ENCODE peak calls at places on chromosome 20, in five cellular contexts. One of them, this sample, is unnamed.

GRCh38 chr20:24100370-24101011 is 111.9 kb upstream of the GGTLC1 start:
- DNase-seq in brain microvascular endothelial cell: peak
- DNase-seq in lower leg skin: peak
- DNase-seq in adrenal gland: peak
- DNase-seq in right lobe of liver: no peak
- DNase-seq in this sample: peak

GRCh38 chr20:26324177-26324576 is 627.5 kb upstream of the ZNF337 start:
- DNase-seq in brain microvascular endothelial cell: no peak
- DNase-seq in lower leg skin: no peak
- DNase-seq in adrenal gland: no peak
- DNase-seq in right lobe of liver: no peak
- DNase-seq in this sample: no peak

GRCh38 chr20:46401478-46401860 is 4.9 kb downstream of the ELMO2 start:
- DNase-seq in brain microvascular endothelial cell: no peak
- DNase-seq in lower leg skin: no peak
- DNase-seq in adrenal gland: no peak
- DNase-seq in right lobe of liver: no peak
- DNase-seq in this sample: no peak

GRCh38 chr20:53061305-53061704 is 89.1 kb downstream of the TSHZ2 start:
- DNase-seq in brain microvascular endothelial cell: no peak
- DNase-seq in lower leg skin: no peak
- DNase-seq in adrenal gland: no peak
- DNase-seq in right lobe of liver: no peak
- DNase-seq in this sample: no peak

GRCh38 chr20:49559411-49560081 is 8.4 kb downstream of the PTGIS start:
- DNase-seq in brain microvascular endothelial cell: no peak
- DNase-seq in lower leg skin: peak
- DNase-seq in adrenal gland: no peak
- DNase-seq in right lobe of liver: no peak
- DNase-seq in this sample: no peak

GRCh38 chr20:55160996-55161395 is 685.6 kb downstream of the DOK5 start:
- DNase-seq in brain microvascular endothelial cell: no peak
- DNase-seq in lower leg skin: no peak
- DNase-seq in adrenal gland: no peak
- DNase-seq in right lobe of liver: no peak
- DNase-seq in this sample: no peak

GRCh38 chr20:17023036-17023435 is 203.8 kb upstream of the PCSK2 start:
- DNase-seq in brain microvascular endothelial cell: no peak
- DNase-seq in lower leg skin: no peak
- DNase-seq in adrenal gland: no peak
- DNase-seq in right lobe of liver: no peak
- DNase-seq in this sample: no peak

GRCh38 chr20:35302421-35303335 is 10.5 kb upstream of the FAM83C start:
- DNase-seq in brain microvascular endothelial cell: peak
- DNase-seq in lower leg skin: no peak
- DNase-seq in adrenal gland: no peak
- DNase-seq in right lobe of liver: no peak
- DNase-seq in this sample: no peak

GRCh38 chr20:56440346-56441007 is 27.9 kb upstream of the RTF2 start:
- DNase-seq in brain microvascular endothelial cell: no peak
- DNase-seq in lower leg skin: peak
- DNase-seq in adrenal gland: no peak
- DNase-seq in right lobe of liver: no peak
- DNase-seq in this sample: no peak

GRCh38 chr20:40251284-40251932 is 437.6 kb downstream of the MAFB start:
- DNase-seq in brain microvascular endothelial cell: peak
- DNase-seq in lower leg skin: no peak
- DNase-seq in adrenal gland: peak
- DNase-seq in right lobe of liver: peak
- DNase-seq in this sample: no peak

GRCh38 chr20:34014878-34015277 is 21.2 kb downstream of the RALY start:
- DNase-seq in brain microvascular endothelial cell: no peak
- DNase-seq in lower leg skin: no peak
- DNase-seq in adrenal gland: no peak
- DNase-seq in right lobe of liver: no peak
- DNase-seq in this sample: no peak

GRCh38 chr20:47063407-47063806 is 168.8 kb downstream of the EYA2 start:
- DNase-seq in brain microvascular endothelial cell: no peak
- DNase-seq in lower leg skin: no peak
- DNase-seq in adrenal gland: no peak
- DNase-seq in right lobe of liver: no peak
- DNase-seq in this sample: no peak

GRCh38 chr20:4684837-4685413 is 36.8 kb upstream of the PRND start:
- DNase-seq in brain microvascular endothelial cell: peak
- DNase-seq in lower leg skin: peak
- DNase-seq in adrenal gland: no peak
- DNase-seq in right lobe of liver: no peak
- DNase-seq in this sample: no peak

GRCh38 chr20:13995841-13996240 is 525 bp downstream of the MACROD2 start:
- DNase-seq in brain microvascular endothelial cell: no peak
- DNase-seq in lower leg skin: no peak
- DNase-seq in adrenal gland: peak
- DNase-seq in right lobe of liver: peak
- DNase-seq in this sample: peak

GRCh38 chr20:57025261-57025660 is 241.2 kb downstream of the BMP7 start:
- DNase-seq in brain microvascular endothelial cell: no peak
- DNase-seq in lower leg skin: no peak
- DNase-seq in adrenal gland: no peak
- DNase-seq in right lobe of liver: no peak
- DNase-seq in this sample: no peak

GRCh38 chr20:46036370-46036769 is 7.4 kb downstream of the SLC12A5 start:
- DNase-seq in brain microvascular endothelial cell: no peak
- DNase-seq in lower leg skin: no peak
- DNase-seq in adrenal gland: no peak
- DNase-seq in right lobe of liver: no peak
- DNase-seq in this sample: no peak

GRCh38 chr20:15911557-15911956 is 661.7 kb downstream of the KIF16B start:
- DNase-seq in brain microvascular endothelial cell: no peak
- DNase-seq in lower leg skin: no peak
- DNase-seq in adrenal gland: no peak
- DNase-seq in right lobe of liver: no peak
- DNase-seq in this sample: no peak

GRCh38 chr20:13105864-13106457 is 97.2 kb downstream of the SPTLC3 start:
- DNase-seq in brain microvascular endothelial cell: peak
- DNase-seq in lower leg skin: no peak
- DNase-seq in adrenal gland: no peak
- DNase-seq in right lobe of liver: no peak
- DNase-seq in this sample: no peak

DNA sequence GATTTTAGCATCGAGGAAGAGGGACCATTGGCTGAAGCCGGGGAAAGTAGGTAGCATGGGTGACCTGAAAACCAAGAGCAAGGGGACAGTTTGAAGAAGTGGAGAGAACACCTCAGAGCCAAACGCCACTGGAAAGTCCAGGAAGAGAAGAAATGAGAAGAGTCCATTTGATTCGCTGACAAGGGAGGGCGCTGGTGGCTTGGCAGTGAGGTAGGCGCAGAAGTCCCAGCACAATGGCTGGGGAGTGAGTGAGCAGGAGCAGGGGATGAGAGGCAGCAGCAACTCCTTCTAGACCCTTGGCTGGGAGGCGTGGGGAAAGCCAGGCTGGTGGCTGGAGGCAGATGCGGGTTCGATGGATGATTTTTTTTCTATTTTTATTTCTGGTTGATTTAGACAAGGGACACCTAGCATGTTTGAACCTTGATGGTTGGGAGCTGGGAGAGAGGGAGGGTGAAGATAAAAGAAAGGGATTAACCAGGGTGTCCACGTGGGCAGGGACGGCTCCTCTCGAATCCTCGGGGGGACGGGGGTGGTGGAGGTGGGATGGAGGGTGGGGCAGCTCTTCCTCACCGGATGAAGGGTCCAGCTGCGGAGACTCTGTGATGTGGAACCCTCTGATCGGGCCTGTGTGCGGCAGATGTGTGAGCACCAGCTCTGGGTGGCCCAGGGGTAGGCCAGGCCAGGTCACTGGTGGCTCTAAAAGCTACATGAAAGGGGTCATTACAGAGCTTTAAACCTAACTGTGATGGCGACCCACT is 164.2 kb downstream of the NFATC2 start:
- DNase-seq in brain microvascular endothelial cell: no peak
- DNase-seq in lower leg skin: no peak
- DNase-seq in adrenal gland: no peak
- DNase-seq in right lobe of liver: no peak
- DNase-seq in this sample: no peak
- TF ChIP-seq CTCF in brain microvascular endothelial cell: peak
- TF ChIP-seq CTCF in lower leg skin: no peak
- TF ChIP-seq CTCF in adrenal gland: no peak
- TF ChIP-seq CTCF in right lobe of liver: peak
- TF ChIP-seq CTCF in this sample: peak

DNA sequence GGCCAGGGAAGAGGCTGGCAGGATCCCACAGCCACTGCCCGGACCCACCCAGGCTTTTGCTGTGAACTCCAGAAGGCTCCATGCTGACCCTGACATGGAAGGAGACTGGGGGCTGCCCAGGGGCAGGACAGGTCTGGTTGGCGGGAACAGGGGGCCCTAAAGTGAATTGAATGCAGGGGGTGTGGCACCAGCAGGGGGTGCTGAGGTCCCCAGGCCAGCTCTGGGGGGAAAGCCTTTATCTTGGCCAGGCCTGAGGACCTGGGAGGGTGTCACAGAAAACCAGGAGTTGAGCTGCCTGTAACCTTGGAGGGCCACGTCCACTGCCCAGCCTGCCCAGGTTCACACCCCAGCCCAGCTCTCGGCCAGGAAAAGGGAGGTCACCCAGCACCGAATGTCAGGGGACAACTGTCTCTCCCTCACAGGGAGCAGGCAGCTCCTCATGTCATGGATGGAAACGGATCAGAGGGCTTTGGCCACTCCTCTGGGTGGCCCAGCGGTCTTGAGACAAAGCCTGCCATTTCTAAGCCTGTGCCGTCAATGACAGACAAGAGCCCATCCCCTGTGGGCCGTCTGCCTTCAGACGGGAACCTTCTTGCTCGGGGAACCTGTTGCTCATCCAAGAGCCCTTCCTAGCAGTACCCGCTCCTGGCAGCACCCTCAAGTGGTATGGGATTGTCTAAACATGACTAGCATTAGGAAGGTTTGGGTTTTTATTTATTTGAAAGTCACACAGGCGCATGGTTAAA is 2.9 kb upstream of the YTHDF1 start:
- DNase-seq in brain microvascular endothelial cell: no peak
- DNase-seq in lower leg skin: no peak
- DNase-seq in adrenal gland: no peak
- DNase-seq in right lobe of liver: no peak
- DNase-seq in this sample: no peak
- TF ChIP-seq CTCF in brain microvascular endothelial cell: peak
- TF ChIP-seq CTCF in lower leg skin: no peak
- TF ChIP-seq CTCF in adrenal gland: no peak
- TF ChIP-seq CTCF in right lobe of liver: no peak
- TF ChIP-seq CTCF in this sample: no peak

DNA sequence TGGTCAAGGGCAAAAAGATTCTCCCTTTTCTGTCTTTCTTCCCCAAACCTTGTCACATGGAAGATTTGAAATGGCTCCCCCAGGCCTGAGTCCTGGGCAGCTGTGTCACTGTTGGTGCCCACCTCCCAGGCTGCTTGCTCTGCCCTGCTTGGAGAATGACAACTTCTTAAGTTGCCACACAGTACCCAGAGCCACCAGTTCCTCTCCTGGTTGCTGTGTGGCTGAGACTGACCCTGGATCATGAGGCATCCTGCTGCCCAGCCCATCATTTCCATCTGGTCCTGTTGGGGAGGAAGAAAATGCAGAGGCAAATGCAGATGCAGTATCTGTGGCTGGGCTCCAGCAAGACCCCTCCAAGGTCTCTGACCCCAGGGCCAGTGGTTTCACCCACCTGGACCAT is 113.7 kb downstream of the PHACTR3 start:
- DNase-seq in brain microvascular endothelial cell: no peak
- DNase-seq in lower leg skin: no peak
- DNase-seq in adrenal gland: no peak
- DNase-seq in right lobe of liver: no peak
- DNase-seq in this sample: no peak
- TF ChIP-seq CTCF in brain microvascular endothelial cell: no peak
- TF ChIP-seq CTCF in lower leg skin: no peak
- TF ChIP-seq CTCF in adrenal gland: no peak
- TF ChIP-seq CTCF in right lobe of liver: no peak
- TF ChIP-seq CTCF in this sample: no peak

GRCh38 chr20:25299801-25300200 is 51.9 kb downstream of the PYGB start:
- DNase-seq in brain microvascular endothelial cell: peak
- DNase-seq in lower leg skin: no peak
- DNase-seq in adrenal gland: no peak
- DNase-seq in right lobe of liver: no peak
- DNase-seq in this sample: no peak
- TF ChIP-seq CTCF in brain microvascular endothelial cell: peak
- TF ChIP-seq CTCF in lower leg skin: no peak
- TF ChIP-seq CTCF in adrenal gland: no peak
- TF ChIP-seq CTCF in right lobe of liver: no peak
- TF ChIP-seq CTCF in this sample: no peak

DNA sequence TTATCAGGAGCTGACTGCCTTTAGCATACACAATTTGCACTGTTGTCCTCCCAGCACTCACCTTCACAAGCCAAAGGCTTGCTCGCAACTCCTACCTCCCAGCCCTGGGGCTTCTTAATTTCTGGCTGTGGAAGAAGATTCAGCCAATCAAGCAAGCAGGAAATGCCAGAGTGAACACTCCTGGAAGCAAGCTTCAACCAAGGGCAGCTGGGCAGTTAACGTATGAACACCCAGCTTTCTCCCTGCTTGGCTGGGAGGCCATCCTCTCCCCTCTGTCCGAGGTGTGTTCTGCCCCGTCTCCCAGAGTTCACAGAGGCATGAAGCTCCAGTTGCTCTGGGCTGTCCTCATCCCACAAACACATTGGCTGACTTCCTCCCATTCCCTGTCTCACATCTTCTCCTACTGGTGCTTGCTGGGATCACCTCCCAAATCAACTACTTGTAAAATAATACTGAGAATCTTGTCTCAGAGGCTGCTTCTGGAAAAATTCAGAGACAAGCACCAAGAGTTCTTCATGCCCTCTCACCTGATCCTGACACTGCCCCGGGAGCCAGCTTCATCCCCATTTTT is 15.3 kb upstream of the SRSF6 start:
- DNase-seq in brain microvascular endothelial cell: no peak
- DNase-seq in lower leg skin: no peak
- DNase-seq in adrenal gland: no peak
- DNase-seq in right lobe of liver: no peak
- DNase-seq in this sample: no peak
- TF ChIP-seq CTCF in brain microvascular endothelial cell: peak
- TF ChIP-seq CTCF in lower leg skin: no peak
- TF ChIP-seq CTCF in adrenal gland: no peak
- TF ChIP-seq CTCF in right lobe of liver: no peak
- TF ChIP-seq CTCF in this sample: no peak

DNA sequence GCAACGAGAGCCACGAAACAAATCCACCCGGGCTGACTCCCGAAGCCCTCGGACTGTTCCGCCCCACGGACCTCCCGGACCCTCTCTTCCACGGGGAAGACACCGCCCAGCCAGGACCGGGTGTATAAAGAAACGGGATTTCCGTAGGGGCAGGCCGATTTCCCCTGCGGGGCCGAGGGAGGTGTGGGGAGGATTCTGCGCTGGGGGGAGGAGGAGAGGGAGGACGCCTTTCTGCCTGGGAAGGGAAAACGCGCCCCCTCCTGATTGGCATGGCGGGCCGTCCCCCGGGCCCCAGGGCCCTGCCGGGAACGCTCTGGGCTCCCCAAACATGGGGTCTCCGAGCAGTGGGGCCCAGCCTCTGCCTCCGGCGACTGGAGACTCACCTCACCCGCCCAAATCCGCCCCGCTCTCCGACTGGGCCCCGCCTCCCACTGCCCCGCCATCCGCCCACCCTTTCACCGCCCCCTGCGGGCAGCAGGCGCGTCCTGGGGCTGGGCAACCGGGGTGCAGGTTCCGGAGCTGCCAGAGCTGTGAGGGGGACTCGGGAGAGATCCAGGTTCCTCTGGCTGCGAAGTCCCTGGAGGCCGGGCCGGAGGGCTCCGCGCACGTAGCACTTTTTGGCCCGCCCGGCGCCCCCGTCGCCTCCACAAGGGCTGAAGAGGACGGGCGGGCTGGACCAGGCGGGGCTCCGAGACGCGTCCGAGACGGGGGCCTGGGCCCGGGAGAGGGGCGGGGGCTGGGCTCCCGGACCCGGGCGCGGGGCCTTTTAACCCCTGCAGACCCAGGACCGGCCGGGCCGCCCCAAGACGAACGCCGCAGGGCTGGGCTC is 586 bp upstream of the PPDPF start:
- DNase-seq in brain microvascular endothelial cell: no peak
- DNase-seq in lower leg skin: no peak
- DNase-seq in adrenal gland: no peak
- DNase-seq in right lobe of liver: peak
- DNase-seq in this sample: peak
- TF ChIP-seq CTCF in brain microvascular endothelial cell: peak
- TF ChIP-seq CTCF in lower leg skin: no peak
- TF ChIP-seq CTCF in adrenal gland: no peak
- TF ChIP-seq CTCF in right lobe of liver: no peak
- TF ChIP-seq CTCF in this sample: peak

This sample was measured in neural crest cell.